ENCODE peak calls at places on chromosomes 2 and 18, in six cellular contexts. One of them, this sample, is unnamed.

GRCh38 chr2:164542584-164543021 is 78.7 kb downstream of the GRB14 start:
- DNase-seq in choroid plexus epithelial cell: peak; percentile 85
- DNase-seq in T-helper 22 cell: no peak
- DNase-seq in activated naive CD4-positive, alpha-beta T cell treated with Interleukin-2 at 50 U/mL for 16 hours: no peak
- DNase-seq in HCT116: no peak
- DNase-seq in adrenal gland: no peak
- DNase-seq in this sample: no peak

GRCh38 chr2:241775223-241776177 is 1.1 kb upstream of the GAL3ST2 start:
- DNase-seq in choroid plexus epithelial cell: no peak
- DNase-seq in T-helper 22 cell: no peak
- DNase-seq in activated naive CD4-positive, alpha-beta T cell treated with Interleukin-2 at 50 U/mL for 16 hours: no peak
- DNase-seq in HCT116: no peak
- DNase-seq in adrenal gland: peak; percentile 22
- DNase-seq in this sample: peak; percentile 21

GRCh38 chr2:239190346-239190745 is 210.5 kb downstream of the HDAC4 start:
- DNase-seq in choroid plexus epithelial cell: no peak
- DNase-seq in T-helper 22 cell: no peak
- DNase-seq in activated naive CD4-positive, alpha-beta T cell treated with Interleukin-2 at 50 U/mL for 16 hours: no peak
- DNase-seq in HCT116: no peak
- DNase-seq in adrenal gland: peak; percentile 19
- DNase-seq in this sample: peak; percentile 14

GRCh38 chr2:182642328-182642727 is 73.7 kb upstream of the DNAJC10 start:
- DNase-seq in choroid plexus epithelial cell: peak; percentile 88
- DNase-seq in T-helper 22 cell: no peak
- DNase-seq in activated naive CD4-positive, alpha-beta T cell treated with Interleukin-2 at 50 U/mL for 16 hours: peak; percentile 14
- DNase-seq in HCT116: peak; percentile 63
- DNase-seq in adrenal gland: peak; percentile 59
- DNase-seq in this sample: peak; percentile 57

GRCh38 chr18:59022167-59022945 is 117.3 kb upstream of the SEC11C start:
- DNase-seq in choroid plexus epithelial cell: no peak
- DNase-seq in T-helper 22 cell: no peak
- DNase-seq in activated naive CD4-positive, alpha-beta T cell treated with Interleukin-2 at 50 U/mL for 16 hours: no peak
- DNase-seq in HCT116: no peak
- DNase-seq in adrenal gland: no peak
- DNase-seq in this sample: no peak

GRCh38 chr2:54889053-54889452 is 161.2 kb downstream of the RTN4 start:
- DNase-seq in choroid plexus epithelial cell: no peak
- DNase-seq in T-helper 22 cell: no peak
- DNase-seq in activated naive CD4-positive, alpha-beta T cell treated with Interleukin-2 at 50 U/mL for 16 hours: no peak
- DNase-seq in HCT116: no peak
- DNase-seq in adrenal gland: no peak
- DNase-seq in this sample: no peak

GRCh38 chr2:136384541-136385303 is 266.8 kb upstream of the CXCR4 start:
- DNase-seq in choroid plexus epithelial cell: peak; percentile 53
- DNase-seq in T-helper 22 cell: peak; percentile 26
- DNase-seq in activated naive CD4-positive, alpha-beta T cell treated with Interleukin-2 at 50 U/mL for 16 hours: peak; percentile 51
- DNase-seq in HCT116: peak; percentile 39
- DNase-seq in adrenal gland: peak; percentile 58
- DNase-seq in this sample: no peak

GRCh38 chr2:157055660-157056199 is 201.8 kb upstream of the GALNT5 start:
- DNase-seq in choroid plexus epithelial cell: peak; percentile 78
- DNase-seq in T-helper 22 cell: no peak
- DNase-seq in activated naive CD4-positive, alpha-beta T cell treated with Interleukin-2 at 50 U/mL for 16 hours: no peak
- DNase-seq in HCT116: peak; percentile 22
- DNase-seq in adrenal gland: no peak
- DNase-seq in this sample: no peak

GRCh38 chr18:21218862-21219261 is 23.2 kb upstream of the GREB1L start:
- DNase-seq in choroid plexus epithelial cell: peak; percentile 48
- DNase-seq in T-helper 22 cell: no peak
- DNase-seq in activated naive CD4-positive, alpha-beta T cell treated with Interleukin-2 at 50 U/mL for 16 hours: no peak
- DNase-seq in HCT116: no peak
- DNase-seq in adrenal gland: no peak
- DNase-seq in this sample: no peak

GRCh38 chr2:110853516-110853915 is 121.1 kb downstream of the ACOXL start:
- DNase-seq in choroid plexus epithelial cell: peak; percentile 54
- DNase-seq in T-helper 22 cell: peak; percentile 7
- DNase-seq in activated naive CD4-positive, alpha-beta T cell treated with Interleukin-2 at 50 U/mL for 16 hours: peak; percentile 69
- DNase-seq in HCT116: peak; percentile 27
- DNase-seq in adrenal gland: no peak
- DNase-seq in this sample: no peak

GRCh38 chr18:59072727-59073421 is 66.8 kb upstream of the SEC11C start:
- DNase-seq in choroid plexus epithelial cell: no peak
- DNase-seq in T-helper 22 cell: no peak
- DNase-seq in activated naive CD4-positive, alpha-beta T cell treated with Interleukin-2 at 50 U/mL for 16 hours: no peak
- DNase-seq in HCT116: no peak
- DNase-seq in adrenal gland: no peak
- DNase-seq in this sample: no peak

GRCh38 chr2:44560352-44560751 is 198.6 kb downstream of the CAMKMT start:
- DNase-seq in choroid plexus epithelial cell: peak; percentile 11
- DNase-seq in T-helper 22 cell: no peak
- DNase-seq in activated naive CD4-positive, alpha-beta T cell treated with Interleukin-2 at 50 U/mL for 16 hours: peak; percentile 7
- DNase-seq in HCT116: no peak
- DNase-seq in adrenal gland: peak; percentile 24
- DNase-seq in this sample: peak; percentile 47

GRCh38 chr18:29147944-29148343 is 971.0 kb upstream of the CDH2 start:
- DNase-seq in choroid plexus epithelial cell: peak; percentile 74
- DNase-seq in T-helper 22 cell: no peak
- DNase-seq in activated naive CD4-positive, alpha-beta T cell treated with Interleukin-2 at 50 U/mL for 16 hours: no peak
- DNase-seq in HCT116: no peak
- DNase-seq in adrenal gland: no peak
- DNase-seq in this sample: no peak

GRCh38 chr2:84766791-84767190 is 114.1 kb downstream of the TRABD2A start:
- DNase-seq in choroid plexus epithelial cell: no peak
- DNase-seq in T-helper 22 cell: no peak
- DNase-seq in activated naive CD4-positive, alpha-beta T cell treated with Interleukin-2 at 50 U/mL for 16 hours: no peak
- DNase-seq in HCT116: no peak
- DNase-seq in adrenal gland: no peak
- DNase-seq in this sample: no peak

GRCh38 chr2:44005831-44006230 is 10.0 kb upstream of the LRPPRC start:
- DNase-seq in choroid plexus epithelial cell: no peak
- DNase-seq in T-helper 22 cell: no peak
- DNase-seq in activated naive CD4-positive, alpha-beta T cell treated with Interleukin-2 at 50 U/mL for 16 hours: no peak
- DNase-seq in HCT116: no peak
- DNase-seq in adrenal gland: no peak
- DNase-seq in this sample: no peak

GRCh38 chr2:25521665-25522387 is 151.6 kb downstream of the DTNB start:
- DNase-seq in choroid plexus epithelial cell: peak; percentile 87
- DNase-seq in T-helper 22 cell: no peak
- DNase-seq in activated naive CD4-positive, alpha-beta T cell treated with Interleukin-2 at 50 U/mL for 16 hours: no peak
- DNase-seq in HCT116: peak; percentile 35
- DNase-seq in adrenal gland: peak; percentile 51
- DNase-seq in this sample: no peak

GRCh38 chr2:32865399-32866068 is 81.2 kb upstream of the LTBP1 start:
- DNase-seq in choroid plexus epithelial cell: peak; percentile 92
- DNase-seq in T-helper 22 cell: no peak
- DNase-seq in activated naive CD4-positive, alpha-beta T cell treated with Interleukin-2 at 50 U/mL for 16 hours: no peak
- DNase-seq in HCT116: peak; percentile 43
- DNase-seq in adrenal gland: no peak
- DNase-seq in this sample: no peak

GRCh38 chr18:79523738-79524180 is 128.0 kb downstream of the NFATC1 start:
- DNase-seq in choroid plexus epithelial cell: no peak
- DNase-seq in T-helper 22 cell: peak; percentile 70
- DNase-seq in activated naive CD4-positive, alpha-beta T cell treated with Interleukin-2 at 50 U/mL for 16 hours: peak; percentile 82
- DNase-seq in HCT116: no peak
- DNase-seq in adrenal gland: peak; percentile 21
- DNase-seq in this sample: no peak

GRCh38 chr18:8301427-8302172 is 307.6 kb upstream of the RAB12 start:
- DNase-seq in choroid plexus epithelial cell: peak; percentile 34
- DNase-seq in T-helper 22 cell: no peak
- DNase-seq in activated naive CD4-positive, alpha-beta T cell treated with Interleukin-2 at 50 U/mL for 16 hours: no peak
- DNase-seq in HCT116: no peak
- DNase-seq in adrenal gland: no peak
- DNase-seq in this sample: no peak

GRCh38 chr2:42369551-42370229 is 8.7 kb upstream of the COX7A2L start:
- DNase-seq in choroid plexus epithelial cell: no peak
- DNase-seq in T-helper 22 cell: no peak
- DNase-seq in activated naive CD4-positive, alpha-beta T cell treated with Interleukin-2 at 50 U/mL for 16 hours: no peak
- DNase-seq in HCT116: no peak
- DNase-seq in adrenal gland: no peak
- DNase-seq in this sample: no peak

GRCh38 chr18:3441290-3441689 is 8.7 kb upstream of the TGIF1 start:
- DNase-seq in choroid plexus epithelial cell: peak; percentile 65
- DNase-seq in T-helper 22 cell: no peak
- DNase-seq in activated naive CD4-positive, alpha-beta T cell treated with Interleukin-2 at 50 U/mL for 16 hours: no peak
- DNase-seq in HCT116: no peak
- DNase-seq in adrenal gland: peak; percentile 43
- DNase-seq in this sample: no peak

GRCh38 chr18:48140738-48141137 is 210.3 kb upstream of the SMAD2 start:
- DNase-seq in choroid plexus epithelial cell: no peak
- DNase-seq in T-helper 22 cell: no peak
- DNase-seq in activated naive CD4-positive, alpha-beta T cell treated with Interleukin-2 at 50 U/mL for 16 hours: no peak
- DNase-seq in HCT116: no peak
- DNase-seq in adrenal gland: no peak
- DNase-seq in this sample: peak; percentile 41

GRCh38 chr18:6482198-6482977 is 67.7 kb upstream of the L3MBTL4 start:
- DNase-seq in choroid plexus epithelial cell: peak; percentile 89
- DNase-seq in T-helper 22 cell: no peak
- DNase-seq in activated naive CD4-positive, alpha-beta T cell treated with Interleukin-2 at 50 U/mL for 16 hours: no peak
- DNase-seq in HCT116: no peak
- DNase-seq in adrenal gland: peak; percentile 76
- DNase-seq in this sample: peak; percentile 85

GRCh38 chr18:67783215-67783946 is 266.9 kb upstream of the DSEL start:
- DNase-seq in choroid plexus epithelial cell: peak; percentile 85
- DNase-seq in T-helper 22 cell: no peak
- DNase-seq in activated naive CD4-positive, alpha-beta T cell treated with Interleukin-2 at 50 U/mL for 16 hours: no peak
- DNase-seq in HCT116: no peak
- DNase-seq in adrenal gland: no peak
- DNase-seq in this sample: no peak

GRCh38 chr2:240818543-240819403 is 1.2 kb downstream of the KIF1A start:
- DNase-seq in choroid plexus epithelial cell: no peak
- DNase-seq in T-helper 22 cell: no peak
- DNase-seq in activated naive CD4-positive, alpha-beta T cell treated with Interleukin-2 at 50 U/mL for 16 hours: no peak
- DNase-seq in HCT116: no peak
- DNase-seq in adrenal gland: peak; percentile 13
- DNase-seq in this sample: no peak